ENCODE peak calls at places on chromosomes 2 and 18, in ten cellular contexts. One of them, this sample, is unnamed.

GRCh38 chr2:50529600-50530218 is 502.2 kb downstream of the NRXN1 start:
- DNase-seq in mammary epithelial cell: peak; percentile 39
- DNase-seq in omental fat pad: no peak
- DNase-seq in HEK293T: peak; percentile 36
- DNase-seq in stimulated activated CD4-positive, alpha-beta T cell treated with anti-CD3 and anti-CD28 coated beads, Interleukin-1b, Interleukin-23, amount 100 ng/mL, for 1 hour: no peak
- DNase-seq in activated naive CD8-positive, alpha-beta T cell treated with anti-CD3 and anti-CD28 coated beads, Interleukin-2, amount 50 U/mL, for 24 hours: no peak
- DNase-seq in hippocampal formation: peak; percentile 68
- DNase-seq in activated T-cell treated with anti-CD3 and anti-CD28 coated beads for 24 hours: no peak
- DNase-seq in HCEC 1CT: peak; percentile 37
- DNase-seq in mucosa of descending colon: no peak
- DNase-seq in this sample: peak; percentile 43

GRCh38 chr2:42840141-42840540 is 47.8 kb upstream of the HAAO start:
- DNase-seq in HEK293T: no peak
- DNase-seq in omental fat pad: no peak
- DNase-seq in activated T-cell treated with anti-CD3 and anti-CD28 coated beads for 24 hours: no peak
- DNase-seq in mammary epithelial cell: no peak
- DNase-seq in activated naive CD8-positive, alpha-beta T cell treated with anti-CD3 and anti-CD28 coated beads, Interleukin-2, amount 50 U/mL, for 24 hours: no peak
- DNase-seq in mucosa of descending colon: no peak
- DNase-seq in HCEC 1CT: no peak
- DNase-seq in stimulated activated CD4-positive, alpha-beta T cell treated with anti-CD3 and anti-CD28 coated beads, Interleukin-1b, Interleukin-23, amount 100 ng/mL, for 1 hour: no peak
- DNase-seq in hippocampal formation: no peak
- DNase-seq in this sample: no peak

GRCh38 chr18:13520306-13520705 is 206.1 kb downstream of the FAM210A start:
- DNase-seq in HEK293T: no peak
- DNase-seq in HCEC 1CT: no peak
- DNase-seq in stimulated activated CD4-positive, alpha-beta T cell treated with anti-CD3 and anti-CD28 coated beads, Interleukin-1b, Interleukin-23, amount 100 ng/mL, for 1 hour: no peak
- DNase-seq in activated T-cell treated with anti-CD3 and anti-CD28 coated beads for 24 hours: no peak
- DNase-seq in mammary epithelial cell: no peak
- DNase-seq in hippocampal formation: no peak
- DNase-seq in activated naive CD8-positive, alpha-beta T cell treated with anti-CD3 and anti-CD28 coated beads, Interleukin-2, amount 50 U/mL, for 24 hours: no peak
- DNase-seq in mucosa of descending colon: no peak
- DNase-seq in omental fat pad: no peak
- DNase-seq in this sample: no peak

GRCh38 chr18:50706199-50706598 is 113.6 kb downstream of the MRO start:
- DNase-seq in omental fat pad: no peak
- DNase-seq in HEK293T: no peak
- DNase-seq in mucosa of descending colon: no peak
- DNase-seq in HCEC 1CT: no peak
- DNase-seq in hippocampal formation: no peak
- DNase-seq in stimulated activated CD4-positive, alpha-beta T cell treated with anti-CD3 and anti-CD28 coated beads, Interleukin-1b, Interleukin-23, amount 100 ng/mL, for 1 hour: no peak
- DNase-seq in activated T-cell treated with anti-CD3 and anti-CD28 coated beads for 24 hours: no peak
- DNase-seq in mammary epithelial cell: no peak
- DNase-seq in activated naive CD8-positive, alpha-beta T cell treated with anti-CD3 and anti-CD28 coated beads, Interleukin-2, amount 50 U/mL, for 24 hours: no peak
- DNase-seq in this sample: no peak

GRCh38 chr2:124149571-124149970 is 124.5 kb downstream of the CNTNAP5 start:
- DNase-seq in mucosa of descending colon: no peak
- DNase-seq in mammary epithelial cell: no peak
- DNase-seq in hippocampal formation: no peak
- DNase-seq in HCEC 1CT: no peak
- DNase-seq in activated T-cell treated with anti-CD3 and anti-CD28 coated beads for 24 hours: no peak
- DNase-seq in HEK293T: no peak
- DNase-seq in activated naive CD8-positive, alpha-beta T cell treated with anti-CD3 and anti-CD28 coated beads, Interleukin-2, amount 50 U/mL, for 24 hours: no peak
- DNase-seq in omental fat pad: no peak
- DNase-seq in stimulated activated CD4-positive, alpha-beta T cell treated with anti-CD3 and anti-CD28 coated beads, Interleukin-1b, Interleukin-23, amount 100 ng/mL, for 1 hour: no peak
- DNase-seq in this sample: no peak

GRCh38 chr2:186852508-186852907 is 3.5 kb upstream of the ZSWIM2 start:
- DNase-seq in HCEC 1CT: no peak
- DNase-seq in omental fat pad: no peak
- DNase-seq in activated naive CD8-positive, alpha-beta T cell treated with anti-CD3 and anti-CD28 coated beads, Interleukin-2, amount 50 U/mL, for 24 hours: no peak
- DNase-seq in stimulated activated CD4-positive, alpha-beta T cell treated with anti-CD3 and anti-CD28 coated beads, Interleukin-1b, Interleukin-23, amount 100 ng/mL, for 1 hour: no peak
- DNase-seq in mammary epithelial cell: no peak
- DNase-seq in HEK293T: no peak
- DNase-seq in mucosa of descending colon: no peak
- DNase-seq in activated T-cell treated with anti-CD3 and anti-CD28 coated beads for 24 hours: no peak
- DNase-seq in hippocampal formation: no peak
- DNase-seq in this sample: no peak

GRCh38 chr2:38254796-38255195 is 122.3 kb downstream of the ATL2 start:
- DNase-seq in activated naive CD8-positive, alpha-beta T cell treated with anti-CD3 and anti-CD28 coated beads, Interleukin-2, amount 50 U/mL, for 24 hours: no peak
- DNase-seq in stimulated activated CD4-positive, alpha-beta T cell treated with anti-CD3 and anti-CD28 coated beads, Interleukin-1b, Interleukin-23, amount 100 ng/mL, for 1 hour: no peak
- DNase-seq in mammary epithelial cell: no peak
- DNase-seq in HEK293T: no peak
- DNase-seq in hippocampal formation: no peak
- DNase-seq in activated T-cell treated with anti-CD3 and anti-CD28 coated beads for 24 hours: no peak
- DNase-seq in HCEC 1CT: no peak
- DNase-seq in mucosa of descending colon: no peak
- DNase-seq in omental fat pad: no peak
- DNase-seq in this sample: peak; percentile 69

GRCh38 chr2:86417961-86418360 is 23.2 kb upstream of the KDM3A start:
- DNase-seq in activated T-cell treated with anti-CD3 and anti-CD28 coated beads for 24 hours: no peak
- DNase-seq in stimulated activated CD4-positive, alpha-beta T cell treated with anti-CD3 and anti-CD28 coated beads, Interleukin-1b, Interleukin-23, amount 100 ng/mL, for 1 hour: no peak
- DNase-seq in hippocampal formation: no peak
- DNase-seq in HCEC 1CT: peak; percentile 18
- DNase-seq in HEK293T: no peak
- DNase-seq in omental fat pad: no peak
- DNase-seq in mucosa of descending colon: no peak
- DNase-seq in mammary epithelial cell: peak; percentile 87
- DNase-seq in activated naive CD8-positive, alpha-beta T cell treated with anti-CD3 and anti-CD28 coated beads, Interleukin-2, amount 50 U/mL, for 24 hours: no peak
- DNase-seq in this sample: peak; percentile 85

GRCh38 chr2:144330951-144331651 is 188.8 kb downstream of the ZEB2 start:
- DNase-seq in mammary epithelial cell: peak; percentile 16
- DNase-seq in omental fat pad: no peak
- DNase-seq in activated T-cell treated with anti-CD3 and anti-CD28 coated beads for 24 hours: peak; percentile 39
- DNase-seq in HEK293T: no peak
- DNase-seq in HCEC 1CT: no peak
- DNase-seq in mucosa of descending colon: no peak
- DNase-seq in stimulated activated CD4-positive, alpha-beta T cell treated with anti-CD3 and anti-CD28 coated beads, Interleukin-1b, Interleukin-23, amount 100 ng/mL, for 1 hour: no peak
- DNase-seq in activated naive CD8-positive, alpha-beta T cell treated with anti-CD3 and anti-CD28 coated beads, Interleukin-2, amount 50 U/mL, for 24 hours: no peak
- DNase-seq in hippocampal formation: no peak
- DNase-seq in this sample: peak; percentile 26

GRCh38 chr18:67672719-67673118 is 156.2 kb upstream of the DSEL start:
- DNase-seq in stimulated activated CD4-positive, alpha-beta T cell treated with anti-CD3 and anti-CD28 coated beads, Interleukin-1b, Interleukin-23, amount 100 ng/mL, for 1 hour: no peak
- DNase-seq in activated T-cell treated with anti-CD3 and anti-CD28 coated beads for 24 hours: no peak
- DNase-seq in HEK293T: no peak
- DNase-seq in mucosa of descending colon: no peak
- DNase-seq in hippocampal formation: no peak
- DNase-seq in omental fat pad: no peak
- DNase-seq in HCEC 1CT: no peak
- DNase-seq in activated naive CD8-positive, alpha-beta T cell treated with anti-CD3 and anti-CD28 coated beads, Interleukin-2, amount 50 U/mL, for 24 hours: no peak
- DNase-seq in mammary epithelial cell: no peak
- DNase-seq in this sample: no peak

GRCh38 chr18:45839415-45840395 is 14.2 kb downstream of the SIGLEC15 start:
- DNase-seq in mucosa of descending colon: no peak
- DNase-seq in hippocampal formation: no peak
- DNase-seq in omental fat pad: no peak
- DNase-seq in activated T-cell treated with anti-CD3 and anti-CD28 coated beads for 24 hours: no peak
- DNase-seq in activated naive CD8-positive, alpha-beta T cell treated with anti-CD3 and anti-CD28 coated beads, Interleukin-2, amount 50 U/mL, for 24 hours: no peak
- DNase-seq in stimulated activated CD4-positive, alpha-beta T cell treated with anti-CD3 and anti-CD28 coated beads, Interleukin-1b, Interleukin-23, amount 100 ng/mL, for 1 hour: no peak
- DNase-seq in HCEC 1CT: peak; percentile 69
- DNase-seq in mammary epithelial cell: peak; percentile 62
- DNase-seq in HEK293T: peak; percentile 16
- DNase-seq in this sample: peak; percentile 82

GRCh38 chr2:18792226-18792629 is 202.9 kb upstream of the NT5C1B start:
- DNase-seq in HCEC 1CT: no peak
- DNase-seq in activated naive CD8-positive, alpha-beta T cell treated with anti-CD3 and anti-CD28 coated beads, Interleukin-2, amount 50 U/mL, for 24 hours: no peak
- DNase-seq in stimulated activated CD4-positive, alpha-beta T cell treated with anti-CD3 and anti-CD28 coated beads, Interleukin-1b, Interleukin-23, amount 100 ng/mL, for 1 hour: no peak
- DNase-seq in omental fat pad: no peak
- DNase-seq in mammary epithelial cell: no peak
- DNase-seq in activated T-cell treated with anti-CD3 and anti-CD28 coated beads for 24 hours: no peak
- DNase-seq in mucosa of descending colon: no peak
- DNase-seq in hippocampal formation: no peak
- DNase-seq in HEK293T: no peak
- DNase-seq in this sample: no peak

GRCh38 chr2:190746971-190747761 is 98.3 kb downstream of the NAB1 start:
- DNase-seq in mucosa of descending colon: no peak
- DNase-seq in HEK293T: no peak
- DNase-seq in mammary epithelial cell: no peak
- DNase-seq in hippocampal formation: no peak
- DNase-seq in activated naive CD8-positive, alpha-beta T cell treated with anti-CD3 and anti-CD28 coated beads, Interleukin-2, amount 50 U/mL, for 24 hours: no peak
- DNase-seq in omental fat pad: no peak
- DNase-seq in HCEC 1CT: no peak
- DNase-seq in activated T-cell treated with anti-CD3 and anti-CD28 coated beads for 24 hours: no peak
- DNase-seq in stimulated activated CD4-positive, alpha-beta T cell treated with anti-CD3 and anti-CD28 coated beads, Interleukin-1b, Interleukin-23, amount 100 ng/mL, for 1 hour: no peak
- DNase-seq in this sample: peak; percentile 26

GRCh38 chr2:227536445-227536844 is 62.2 kb upstream of the SCYGR2 start:
- DNase-seq in HEK293T: no peak
- DNase-seq in hippocampal formation: no peak
- DNase-seq in activated naive CD8-positive, alpha-beta T cell treated with anti-CD3 and anti-CD28 coated beads, Interleukin-2, amount 50 U/mL, for 24 hours: no peak
- DNase-seq in omental fat pad: no peak
- DNase-seq in stimulated activated CD4-positive, alpha-beta T cell treated with anti-CD3 and anti-CD28 coated beads, Interleukin-1b, Interleukin-23, amount 100 ng/mL, for 1 hour: no peak
- DNase-seq in HCEC 1CT: no peak
- DNase-seq in mammary epithelial cell: no peak
- DNase-seq in mucosa of descending colon: no peak
- DNase-seq in activated T-cell treated with anti-CD3 and anti-CD28 coated beads for 24 hours: no peak
- DNase-seq in this sample: no peak

GRCh38 chr2:202035941-202036372 is 2.3 kb downstream of the FZD7 start:
- DNase-seq in omental fat pad: no peak
- DNase-seq in mammary epithelial cell: peak; percentile 52
- DNase-seq in stimulated activated CD4-positive, alpha-beta T cell treated with anti-CD3 and anti-CD28 coated beads, Interleukin-1b, Interleukin-23, amount 100 ng/mL, for 1 hour: no peak
- DNase-seq in activated naive CD8-positive, alpha-beta T cell treated with anti-CD3 and anti-CD28 coated beads, Interleukin-2, amount 50 U/mL, for 24 hours: no peak
- DNase-seq in HCEC 1CT: no peak
- DNase-seq in HEK293T: no peak
- DNase-seq in mucosa of descending colon: no peak
- DNase-seq in hippocampal formation: no peak
- DNase-seq in activated T-cell treated with anti-CD3 and anti-CD28 coated beads for 24 hours: no peak
- DNase-seq in this sample: no peak

GRCh38 chr2:128187032-128187654 is 96.1 kb downstream of the UGGT1 start:
- DNase-seq in activated naive CD8-positive, alpha-beta T cell treated with anti-CD3 and anti-CD28 coated beads, Interleukin-2, amount 50 U/mL, for 24 hours: no peak
- DNase-seq in hippocampal formation: no peak
- DNase-seq in activated T-cell treated with anti-CD3 and anti-CD28 coated beads for 24 hours: no peak
- DNase-seq in mammary epithelial cell: no peak
- DNase-seq in HEK293T: no peak
- DNase-seq in mucosa of descending colon: no peak
- DNase-seq in HCEC 1CT: peak; percentile 48
- DNase-seq in omental fat pad: no peak
- DNase-seq in stimulated activated CD4-positive, alpha-beta T cell treated with anti-CD3 and anti-CD28 coated beads, Interleukin-1b, Interleukin-23, amount 100 ng/mL, for 1 hour: no peak
- DNase-seq in this sample: peak; percentile 49

GRCh38 chr18:31549416-31549815 is 42.3 kb upstream of the TTR start:
- DNase-seq in HEK293T: no peak
- DNase-seq in activated naive CD8-positive, alpha-beta T cell treated with anti-CD3 and anti-CD28 coated beads, Interleukin-2, amount 50 U/mL, for 24 hours: no peak
- DNase-seq in mammary epithelial cell: no peak
- DNase-seq in hippocampal formation: no peak
- DNase-seq in HCEC 1CT: no peak
- DNase-seq in stimulated activated CD4-positive, alpha-beta T cell treated with anti-CD3 and anti-CD28 coated beads, Interleukin-1b, Interleukin-23, amount 100 ng/mL, for 1 hour: no peak
- DNase-seq in mucosa of descending colon: no peak
- DNase-seq in omental fat pad: no peak
- DNase-seq in activated T-cell treated with anti-CD3 and anti-CD28 coated beads for 24 hours: no peak
- DNase-seq in this sample: no peak

GRCh38 chr2:238382381-238382781 is 44.3 kb upstream of the ASB1 start:
- DNase-seq in HEK293T: no peak
- DNase-seq in mammary epithelial cell: no peak
- DNase-seq in stimulated activated CD4-positive, alpha-beta T cell treated with anti-CD3 and anti-CD28 coated beads, Interleukin-1b, Interleukin-23, amount 100 ng/mL, for 1 hour: no peak
- DNase-seq in activated T-cell treated with anti-CD3 and anti-CD28 coated beads for 24 hours: no peak
- DNase-seq in HCEC 1CT: no peak
- DNase-seq in hippocampal formation: no peak
- DNase-seq in activated naive CD8-positive, alpha-beta T cell treated with anti-CD3 and anti-CD28 coated beads, Interleukin-2, amount 50 U/mL, for 24 hours: no peak
- DNase-seq in mucosa of descending colon: no peak
- DNase-seq in omental fat pad: no peak
- DNase-seq in this sample: no peak

GRCh38 chr2:70905443-70905842 is 30.3 kb upstream of the ATP6V1B1 start:
- DNase-seq in stimulated activated CD4-positive, alpha-beta T cell treated with anti-CD3 and anti-CD28 coated beads, Interleukin-1b, Interleukin-23, amount 100 ng/mL, for 1 hour: no peak
- DNase-seq in omental fat pad: no peak
- DNase-seq in HEK293T: no peak
- DNase-seq in hippocampal formation: no peak
- DNase-seq in activated naive CD8-positive, alpha-beta T cell treated with anti-CD3 and anti-CD28 coated beads, Interleukin-2, amount 50 U/mL, for 24 hours: no peak
- DNase-seq in activated T-cell treated with anti-CD3 and anti-CD28 coated beads for 24 hours: no peak
- DNase-seq in mucosa of descending colon: no peak
- DNase-seq in mammary epithelial cell: no peak
- DNase-seq in HCEC 1CT: no peak
- DNase-seq in this sample: no peak

GRCh38 chr2:207257291-207258190 is 91.8 kb upstream of the KLF7 start:
- DNase-seq in stimulated activated CD4-positive, alpha-beta T cell treated with anti-CD3 and anti-CD28 coated beads, Interleukin-1b, Interleukin-23, amount 100 ng/mL, for 1 hour: no peak
- DNase-seq in HCEC 1CT: no peak
- DNase-seq in HEK293T: no peak
- DNase-seq in mammary epithelial cell: no peak
- DNase-seq in hippocampal formation: no peak
- DNase-seq in omental fat pad: no peak
- DNase-seq in activated naive CD8-positive, alpha-beta T cell treated with anti-CD3 and anti-CD28 coated beads, Interleukin-2, amount 50 U/mL, for 24 hours: no peak
- DNase-seq in activated T-cell treated with anti-CD3 and anti-CD28 coated beads for 24 hours: no peak
- DNase-seq in mucosa of descending colon: no peak
- DNase-seq in this sample: no peak

GRCh38 chr18:75067996-75068645 is 140.8 kb downstream of the PTGR3 start:
- DNase-seq in hippocampal formation: no peak
- DNase-seq in activated T-cell treated with anti-CD3 and anti-CD28 coated beads for 24 hours: no peak
- DNase-seq in activated naive CD8-positive, alpha-beta T cell treated with anti-CD3 and anti-CD28 coated beads, Interleukin-2, amount 50 U/mL, for 24 hours: no peak
- DNase-seq in mammary epithelial cell: no peak
- DNase-seq in HEK293T: no peak
- DNase-seq in mucosa of descending colon: no peak
- DNase-seq in stimulated activated CD4-positive, alpha-beta T cell treated with anti-CD3 and anti-CD28 coated beads, Interleukin-1b, Interleukin-23, amount 100 ng/mL, for 1 hour: no peak
- DNase-seq in HCEC 1CT: no peak
- DNase-seq in omental fat pad: no peak
- DNase-seq in this sample: no peak

GRCh38 chr2:100012575-100012974 is 129.8 kb downstream of the AFF3 start:
- DNase-seq in hippocampal formation: no peak
- DNase-seq in mucosa of descending colon: no peak
- DNase-seq in omental fat pad: no peak
- DNase-seq in stimulated activated CD4-positive, alpha-beta T cell treated with anti-CD3 and anti-CD28 coated beads, Interleukin-1b, Interleukin-23, amount 100 ng/mL, for 1 hour: no peak
- DNase-seq in activated T-cell treated with anti-CD3 and anti-CD28 coated beads for 24 hours: no peak
- DNase-seq in activated naive CD8-positive, alpha-beta T cell treated with anti-CD3 and anti-CD28 coated beads, Interleukin-2, amount 50 U/mL, for 24 hours: no peak
- DNase-seq in HEK293T: no peak
- DNase-seq in HCEC 1CT: no peak
- DNase-seq in mammary epithelial cell: no peak
- DNase-seq in this sample: no peak

GRCh38 chr2:172232638-172233253 is 130.0 kb upstream of the DLX2 start:
- DNase-seq in stimulated activated CD4-positive, alpha-beta T cell treated with anti-CD3 and anti-CD28 coated beads, Interleukin-1b, Interleukin-23, amount 100 ng/mL, for 1 hour: no peak
- DNase-seq in activated naive CD8-positive, alpha-beta T cell treated with anti-CD3 and anti-CD28 coated beads, Interleukin-2, amount 50 U/mL, for 24 hours: no peak
- DNase-seq in HEK293T: no peak
- DNase-seq in mammary epithelial cell: no peak
- DNase-seq in activated T-cell treated with anti-CD3 and anti-CD28 coated beads for 24 hours: no peak
- DNase-seq in mucosa of descending colon: no peak
- DNase-seq in hippocampal formation: no peak
- DNase-seq in HCEC 1CT: no peak
- DNase-seq in omental fat pad: no peak
- DNase-seq in this sample: no peak

GRCh38 chr2:33317369-33318015 is 159.0 kb upstream of the RASGRP3 start:
- DNase-seq in omental fat pad: no peak
- DNase-seq in hippocampal formation: no peak
- DNase-seq in stimulated activated CD4-positive, alpha-beta T cell treated with anti-CD3 and anti-CD28 coated beads, Interleukin-1b, Interleukin-23, amount 100 ng/mL, for 1 hour: no peak
- DNase-seq in mammary epithelial cell: no peak
- DNase-seq in activated T-cell treated with anti-CD3 and anti-CD28 coated beads for 24 hours: no peak
- DNase-seq in HEK293T: no peak
- DNase-seq in mucosa of descending colon: no peak
- DNase-seq in HCEC 1CT: no peak
- DNase-seq in activated naive CD8-positive, alpha-beta T cell treated with anti-CD3 and anti-CD28 coated beads, Interleukin-2, amount 50 U/mL, for 24 hours: no peak
- DNase-seq in this sample: no peak

GRCh38 chr2:206083602-206084467 is 2.1 kb downstream of the INO80D start:
- DNase-seq in stimulated activated CD4-positive, alpha-beta T cell treated with anti-CD3 and anti-CD28 coated beads, Interleukin-1b, Interleukin-23, amount 100 ng/mL, for 1 hour: no peak
- DNase-seq in activated naive CD8-positive, alpha-beta T cell treated with anti-CD3 and anti-CD28 coated beads, Interleukin-2, amount 50 U/mL, for 24 hours: peak; percentile 11
- DNase-seq in mucosa of descending colon: no peak
- DNase-seq in mammary epithelial cell: peak; percentile 16
- DNase-seq in hippocampal formation: peak; percentile 76
- DNase-seq in omental fat pad: no peak
- DNase-seq in HEK293T: peak; percentile 12
- DNase-seq in activated T-cell treated with anti-CD3 and anti-CD28 coated beads for 24 hours: peak; percentile 7
- DNase-seq in HCEC 1CT: no peak
- DNase-seq in this sample: peak; percentile 34

GRCh38 chr2:239929504-239929903 is 95.6 kb downstream of the NDUFA10 start:
- DNase-seq in hippocampal formation: no peak
- DNase-seq in mammary epithelial cell: no peak
- DNase-seq in omental fat pad: no peak
- DNase-seq in mucosa of descending colon: peak; percentile 22
- DNase-seq in HCEC 1CT: no peak
- DNase-seq in activated naive CD8-positive, alpha-beta T cell treated with anti-CD3 and anti-CD28 coated beads, Interleukin-2, amount 50 U/mL, for 24 hours: no peak
- DNase-seq in activated T-cell treated with anti-CD3 and anti-CD28 coated beads for 24 hours: no peak
- DNase-seq in stimulated activated CD4-positive, alpha-beta T cell treated with anti-CD3 and anti-CD28 coated beads, Interleukin-1b, Interleukin-23, amount 100 ng/mL, for 1 hour: no peak
- DNase-seq in HEK293T: no peak
- DNase-seq in this sample: no peak

GRCh38 chr18:13611616-13612110 is 114.7 kb downstream of the FAM210A start:
- DNase-seq in hippocampal formation: peak; percentile 79
- DNase-seq in mucosa of descending colon: no peak
- DNase-seq in HEK293T: no peak
- DNase-seq in activated naive CD8-positive, alpha-beta T cell treated with anti-CD3 and anti-CD28 coated beads, Interleukin-2, amount 50 U/mL, for 24 hours: no peak
- DNase-seq in mammary epithelial cell: peak; percentile 18
- DNase-seq in stimulated activated CD4-positive, alpha-beta T cell treated with anti-CD3 and anti-CD28 coated beads, Interleukin-1b, Interleukin-23, amount 100 ng/mL, for 1 hour: no peak
- DNase-seq in activated T-cell treated with anti-CD3 and anti-CD28 coated beads for 24 hours: no peak
- DNase-seq in HCEC 1CT: no peak
- DNase-seq in omental fat pad: no peak
- DNase-seq in this sample: peak; percentile 29

GRCh38 chr2:160507464-160507863 is 13.9 kb upstream of the RBMS1 start:
- DNase-seq in HCEC 1CT: no peak
- DNase-seq in activated naive CD8-positive, alpha-beta T cell treated with anti-CD3 and anti-CD28 coated beads, Interleukin-2, amount 50 U/mL, for 24 hours: no peak
- DNase-seq in activated T-cell treated with anti-CD3 and anti-CD28 coated beads for 24 hours: no peak
- DNase-seq in stimulated activated CD4-positive, alpha-beta T cell treated with anti-CD3 and anti-CD28 coated beads, Interleukin-1b, Interleukin-23, amount 100 ng/mL, for 1 hour: no peak
- DNase-seq in hippocampal formation: no peak
- DNase-seq in mammary epithelial cell: no peak
- DNase-seq in omental fat pad: no peak
- DNase-seq in mucosa of descending colon: no peak
- DNase-seq in HEK293T: no peak
- DNase-seq in this sample: no peak